ENCODE peak calls at places on chromosomes 11 and 22, in four cellular contexts. V, T, X and Q are unnamed samples.

GRCh38 chr22:25783856-25784255 is 41.9 kb downstream of the MYO18B start:
- DNase-seq in V (no peak), T (no peak), X (no peak), Q (no peak)

GRCh38 chr22:42699281-42699681 is 21.4 kb downstream of the A4GALT start:
- DNase-seq in V (no peak), T (no peak), X (peak), Q (peak)

GRCh38 chr11:57798905-57799559 is 37.4 kb downstream of the CTNND1 start:
- DNase-seq in V (peak), T (no peak), X (peak), Q (no peak)

GRCh38 chr11:124760205-124760652 is 1.9 kb downstream of the ESAM start:
- DNase-seq in V (no peak), T (no peak), X (peak), Q (no peak)

GRCh38 chr11:8283510-8284272 is 20.0 kb upstream of the LMO1 start:
- DNase-seq in V (no peak), T (no peak), X (no peak), Q (peak)

GRCh38 chr11:8219257-8220021 is 44.2 kb downstream of the LMO1 start:
- DNase-seq in V (peak), T (no peak), X (peak), Q (peak)

GRCh38 chr22:30252411-30253204 is 6.0 kb upstream of the LIF start:
- DNase-seq in V (peak), T (no peak), X (no peak), Q (peak)

GRCh38 chr11:115453693-115454092 is 50.5 kb downstream of the CADM1 start:
- DNase-seq in V (no peak), T (no peak), X (no peak), Q (no peak)

GRCh38 chr11:115119136-115119535 is 385.1 kb downstream of the CADM1 start:
- DNase-seq in V (no peak), T (no peak), X (no peak), Q (no peak)

GRCh38 chr22:45064313-45065268 is 54.8 kb upstream of the PHF21B start:
- DNase-seq in V (peak), T (peak), X (no peak), Q (no peak)

GRCh38 chr11:70501933-70502540 is 103.7 kb downstream of the CTTN start:
- DNase-seq in V (no peak), T (no peak), X (peak), Q (no peak)

GRCh38 chr22:39115976-39116621 is 19.1 kb downstream of the APOBEC3H start:
- DNase-seq in V (no peak), T (no peak), X (no peak), Q (peak)

GRCh38 chr11:116173946-116174911 is 598.6 kb downstream of the BUD13 start:
- DNase-seq in V (no peak), T (no peak), X (no peak), Q (peak)

GRCh38 chr22:35400335-35400680 is 368 bp downstream of the MCM5 start:
- DNase-seq in V (no peak), T (no peak), X (peak), Q (no peak)

GRCh38 chr11:97722065-97722464 is 1298.7 kb upstream of the CNTN5 start:
- DNase-seq in V (no peak), T (no peak), X (peak), Q (peak)

GRCh38 chr11:118921929-118922744 is 3.6 kb downstream of the BCL9L start:
- DNase-seq in V (no peak), T (no peak), X (peak), Q (peak)

GRCh38 chr11:59754494-59754858 is 700 bp upstream of the STX3 start:
- DNase-seq in V (peak), T (no peak), X (no peak), Q (peak)

GRCh38 chr22:39938509-39938908 is 21.7 kb upstream of the TMA7B start:
- DNase-seq in V (no peak), T (peak), X (no peak), Q (no peak)

GRCh38 chr22:43151251-43152000 is at the start of gene TSPO:
- DNase-seq in V (peak), T (peak), X (peak), Q (peak)

GRCh38 chr11:58504232-58504631 is 3.7 kb downstream of the OR5B21 start:
- DNase-seq in V (no peak), T (no peak), X (no peak), Q (no peak)

GRCh38 chr11:117095301-117096139 is 2.7 kb downstream of the SIK3 start:
- DNase-seq in V (peak), T (no peak), X (no peak), Q (no peak)

GRCh38 chr22:46381731-46382130 is 46.2 kb downstream of the TRMU start:
- DNase-seq in V (no peak), T (no peak), X (peak), Q (no peak)

GRCh38 chr22:20000246-20001081 is 16.2 kb downstream of the ARVCF start:
- DNase-seq in V (peak), T (no peak), X (peak), Q (no peak)

GRCh38 chr11:118933486-118933885 is 7.8 kb upstream of the BCL9L start:
- DNase-seq in V (no peak), T (no peak), X (no peak), Q (no peak)

GRCh38 chr11:59186130-59186594 is 14.2 kb downstream of the DTX4 start:
- DNase-seq in V (peak), T (peak), X (no peak), Q (peak)

GRCh38 chr11:121886005-121886739 is 229.8 kb downstream of the BLID start:
- DNase-seq in V (no peak), T (no peak), X (no peak), Q (no peak)